ENCODE peak calls at places on chromosomes 2 and 18, in four cellular contexts. One of them, this sample, is unnamed.

GRCh38 chr18:39602112-39602511 is 2036.5 kb upstream of the CELF4 start:
- DNase-seq in hepatocyte: no peak
- DNase-seq in neural progenitor cell: peak
- DNase-seq in HCT116: no peak
- DNase-seq in this sample: no peak

GRCh38 chr2:150135223-150135883 is 352.1 kb downstream of the RND3 start:
- DNase-seq in hepatocyte: peak
- DNase-seq in neural progenitor cell: no peak
- DNase-seq in HCT116: no peak
- DNase-seq in this sample: peak

GRCh38 chr18:13641551-13642439 is 84.6 kb downstream of the FAM210A start:
- DNase-seq in hepatocyte: peak
- DNase-seq in neural progenitor cell: no peak
- DNase-seq in HCT116: no peak
- DNase-seq in this sample: no peak

GRCh38 chr2:11371099-11371937 is 26.9 kb upstream of the ROCK2 start:
- DNase-seq in hepatocyte: no peak
- DNase-seq in neural progenitor cell: no peak
- DNase-seq in HCT116: no peak
- DNase-seq in this sample: peak

GRCh38 chr2:69375494-69376353 is 11.3 kb downstream of the GFPT1 start:
- DNase-seq in hepatocyte: peak
- DNase-seq in neural progenitor cell: peak
- DNase-seq in HCT116: peak
- DNase-seq in this sample: peak

GRCh38 chr18:73479472-73479871 is 611.7 kb upstream of the NETO1 start:
- DNase-seq in hepatocyte: no peak
- DNase-seq in neural progenitor cell: no peak
- DNase-seq in HCT116: no peak
- DNase-seq in this sample: peak

GRCh38 chr2:166376488-166376828 is 714 bp upstream of the SCN9A start:
- DNase-seq in hepatocyte: no peak
- DNase-seq in neural progenitor cell: no peak
- DNase-seq in HCT116: no peak
- DNase-seq in this sample: no peak

GRCh38 chr2:140383781-140384180 is 1603.6 kb upstream of the NXPH2 start:
- DNase-seq in hepatocyte: no peak
- DNase-seq in neural progenitor cell: no peak
- DNase-seq in HCT116: no peak
- DNase-seq in this sample: no peak

GRCh38 chr2:18834341-18834740 is 245.0 kb upstream of the NT5C1B start:
- DNase-seq in hepatocyte: no peak
- DNase-seq in neural progenitor cell: no peak
- DNase-seq in HCT116: no peak
- DNase-seq in this sample: peak

GRCh38 chr2:145091011-145091744 is 571.3 kb upstream of the ZEB2 start:
- DNase-seq in hepatocyte: no peak
- DNase-seq in neural progenitor cell: no peak
- DNase-seq in HCT116: no peak
- DNase-seq in this sample: peak

GRCh38 chr2:230816735-230817134 is 48.0 kb upstream of the ITM2C start:
- DNase-seq in hepatocyte: no peak
- DNase-seq in neural progenitor cell: no peak
- DNase-seq in HCT116: no peak
- DNase-seq in this sample: no peak

GRCh38 chr2:177573120-177573519 is 180.5 kb downstream of the AGPS start:
- DNase-seq in hepatocyte: no peak
- DNase-seq in neural progenitor cell: no peak
- DNase-seq in HCT116: no peak
- DNase-seq in this sample: peak

GRCh38 chr2:164745012-164745797 is 96.4 kb downstream of the COBLL1 start:
- DNase-seq in hepatocyte: no peak
- DNase-seq in neural progenitor cell: no peak
- DNase-seq in HCT116: no peak
- DNase-seq in this sample: peak

GRCh38 chr18:74356959-74357358 is 41.3 kb downstream of the C18orf63 start:
- DNase-seq in hepatocyte: no peak
- DNase-seq in neural progenitor cell: no peak
- DNase-seq in HCT116: no peak
- DNase-seq in this sample: no peak

GRCh38 chr2:207239754-207240494 is 74.2 kb upstream of the KLF7 start:
- DNase-seq in hepatocyte: no peak
- DNase-seq in neural progenitor cell: no peak
- DNase-seq in HCT116: no peak
- DNase-seq in this sample: peak

GRCh38 chr2:1936411-1936980 is 192.2 kb upstream of the PXDN start:
- DNase-seq in hepatocyte: no peak
- DNase-seq in neural progenitor cell: no peak
- DNase-seq in HCT116: no peak
- DNase-seq in this sample: no peak

GRCh38 chr2:213284105-213285090 is at the start of gene SPAG16:
- DNase-seq in hepatocyte: peak
- DNase-seq in neural progenitor cell: peak
- DNase-seq in HCT116: no peak
- DNase-seq in this sample: peak

GRCh38 chr18:35497006-35497333 is 790 bp downstream of the INO80C start:
- DNase-seq in hepatocyte: peak
- DNase-seq in neural progenitor cell: no peak
- DNase-seq in HCT116: no peak
- DNase-seq in this sample: peak

GRCh38 chr18:43592268-43592667 is 315.0 kb upstream of the SYT4 start:
- DNase-seq in hepatocyte: no peak
- DNase-seq in neural progenitor cell: no peak
- DNase-seq in HCT116: no peak
- DNase-seq in this sample: no peak

GRCh38 chr2:119040730-119041129 is 98.7 kb downstream of the MARCO start:
- DNase-seq in hepatocyte: no peak
- DNase-seq in neural progenitor cell: no peak
- DNase-seq in HCT116: no peak
- DNase-seq in this sample: no peak

GRCh38 chr2:234640657-234641056 is 143.8 kb upstream of the ARL4C start:
- DNase-seq in hepatocyte: no peak
- DNase-seq in neural progenitor cell: no peak
- DNase-seq in HCT116: no peak
- DNase-seq in this sample: peak

GRCh38 chr2:20597868-20598183 is 53.1 kb downstream of the HS1BP3 start:
- DNase-seq in hepatocyte: no peak
- DNase-seq in neural progenitor cell: no peak
- DNase-seq in HCT116: no peak
- DNase-seq in this sample: no peak

GRCh38 chr2:39469807-39470206 is 32.7 kb upstream of the MAP4K3 start:
- DNase-seq in hepatocyte: peak
- DNase-seq in neural progenitor cell: peak
- DNase-seq in HCT116: no peak
- DNase-seq in this sample: peak

GRCh38 chr2:217828336-217828735 is 174.5 kb downstream of the TNS1 start:
- DNase-seq in hepatocyte: no peak
- DNase-seq in neural progenitor cell: no peak
- DNase-seq in HCT116: no peak
- DNase-seq in this sample: no peak

GRCh38 chr2:188986839-188987238 is 12.7 kb downstream of the COL3A1 start:
- DNase-seq in hepatocyte: no peak
- DNase-seq in neural progenitor cell: no peak
- DNase-seq in HCT116: no peak
- DNase-seq in this sample: peak

GRCh38 chr2:96533292-96534073 is 3.1 kb upstream of the ARID5A start:
- DNase-seq in hepatocyte: no peak
- DNase-seq in neural progenitor cell: no peak
- DNase-seq in HCT116: no peak
- DNase-seq in this sample: peak

DNA sequence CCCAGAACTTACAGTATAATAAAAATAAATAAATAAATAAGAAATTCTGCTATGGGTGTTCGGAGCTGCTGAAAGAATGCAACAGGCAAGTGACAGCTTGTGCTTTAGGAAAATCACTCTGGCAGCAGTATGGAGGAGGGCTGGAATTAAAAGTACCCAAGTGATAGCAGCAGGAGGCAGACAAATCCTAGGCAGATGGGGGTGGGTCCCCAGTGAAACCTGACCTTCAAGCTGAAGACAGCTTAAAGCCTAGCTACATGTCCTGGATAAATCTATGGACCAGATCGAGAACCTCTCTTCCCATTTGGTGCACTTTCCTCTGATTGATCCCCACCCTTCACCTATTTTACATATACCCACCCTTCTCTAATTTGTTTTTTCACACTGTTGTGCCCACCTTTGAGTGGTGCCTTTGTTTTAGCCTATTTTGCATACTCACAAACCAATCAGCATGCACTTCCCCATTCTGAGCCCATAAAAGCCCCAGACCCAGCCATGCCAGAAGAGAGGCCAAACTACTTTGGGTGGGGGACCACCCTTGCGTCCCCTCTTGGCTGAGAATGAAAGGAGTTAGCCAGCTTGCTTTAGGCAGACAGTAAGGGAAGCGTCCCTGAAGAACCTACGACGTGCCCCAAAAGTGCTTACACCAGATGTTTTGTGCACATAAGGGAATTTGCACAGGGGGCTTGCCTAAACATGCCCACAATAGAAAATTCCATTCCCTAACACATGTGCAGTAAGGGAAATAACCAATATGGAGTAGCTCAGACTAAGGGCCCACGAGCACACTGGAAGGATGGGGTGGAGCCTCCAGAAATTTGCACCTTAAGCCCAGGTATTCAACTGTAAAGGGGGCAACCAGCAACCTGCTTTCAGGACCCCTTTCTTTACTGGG is 3.0 kb downstream of the METTL8 start:
- DNase-seq in hepatocyte: no peak
- DNase-seq in neural progenitor cell: no peak
- DNase-seq in HCT116: no peak
- DNase-seq in this sample: no peak
- TF ChIP-seq EZH2phosphoT487 in hepatocyte: no peak
- TF ChIP-seq EZH2phosphoT487 in neural progenitor cell: no peak
- TF ChIP-seq EZH2phosphoT487 in HCT116: no peak
- TF ChIP-seq EZH2phosphoT487 in this sample: no peak

GRCh38 chr2:32611366-32611765 is 16.5 kb upstream of the TTC27 start:
- DNase-seq in hepatocyte: peak
- DNase-seq in neural progenitor cell: no peak
- DNase-seq in HCT116: no peak
- DNase-seq in this sample: no peak
- H3K27ac ChIP-seq in hepatocyte: no peak
- H3K27ac ChIP-seq in neural progenitor cell: no peak
- H3K27ac ChIP-seq in HCT116: no peak
- H3K27ac ChIP-seq in this sample: no peak

GRCh38 chr2:237743561-237744269 is 54.9 kb upstream of the RBM44 start:
- DNase-seq in hepatocyte: no peak
- DNase-seq in neural progenitor cell: no peak
- DNase-seq in HCT116: no peak
- DNase-seq in this sample: peak
- H3K4me2 ChIP-seq in hepatocyte: no peak
- H3K4me2 ChIP-seq in neural progenitor cell: no peak
- H3K4me2 ChIP-seq in HCT116: no peak
- H3K4me2 ChIP-seq in this sample: peak

GRCh38 chr2:205280630-205281225 is 401.6 kb upstream of the NRP2 start:
- DNase-seq in hepatocyte: no peak
- DNase-seq in neural progenitor cell: no peak
- DNase-seq in HCT116: no peak
- DNase-seq in this sample: no peak
- TF ChIP-seq EZH2phosphoT487 in hepatocyte: no peak
- TF ChIP-seq EZH2phosphoT487 in neural progenitor cell: no peak
- TF ChIP-seq EZH2phosphoT487 in HCT116: no peak
- TF ChIP-seq EZH2phosphoT487 in this sample: no peak

GRCh38 chr18:2970344-2970743 is 42.6 kb downstream of the LPIN2 start:
- DNase-seq in hepatocyte: no peak
- DNase-seq in neural progenitor cell: no peak
- DNase-seq in HCT116: no peak
- DNase-seq in this sample: no peak

GRCh38 chr18:2967820-2968219 is 45.1 kb downstream of the LPIN2 start:
- DNase-seq in hepatocyte: no peak
- DNase-seq in neural progenitor cell: no peak
- DNase-seq in HCT116: no peak
- DNase-seq in this sample: no peak

GRCh38 chr18:2968559-2968958 is 44.4 kb downstream of the LPIN2 start:
- DNase-seq in hepatocyte: no peak
- DNase-seq in neural progenitor cell: no peak
- DNase-seq in HCT116: no peak
- DNase-seq in this sample: no peak

GRCh38 chr18:2970762-2971659 is 41.9 kb downstream of the LPIN2 start:
- DNase-seq in hepatocyte: no peak
- DNase-seq in neural progenitor cell: no peak
- DNase-seq in HCT116: no peak
- DNase-seq in this sample: no peak

DNA sequence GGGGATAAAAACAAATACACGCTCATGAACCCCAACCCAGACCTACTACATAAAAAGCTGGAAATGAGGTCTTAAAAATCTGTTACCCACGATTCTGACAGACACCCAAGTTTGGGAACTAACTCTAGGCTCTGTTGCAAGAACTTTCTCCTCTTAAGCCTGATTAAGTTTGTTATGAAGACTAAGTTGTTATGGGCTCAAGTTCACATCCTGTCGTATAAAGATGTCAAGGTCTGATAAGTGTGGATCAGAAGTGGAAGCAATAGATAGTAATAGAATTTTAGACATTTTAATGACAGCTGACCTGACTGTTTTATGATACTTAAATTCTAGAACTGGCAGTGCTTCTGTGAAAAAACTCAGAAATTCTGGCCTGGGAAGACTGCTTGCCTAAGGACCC is 43.2 kb downstream of the LPIN2 start:
- DNase-seq in hepatocyte: no peak
- DNase-seq in neural progenitor cell: no peak
- DNase-seq in HCT116: no peak
- DNase-seq in this sample: no peak
- H3K27ac ChIP-seq in hepatocyte: no peak
- H3K27ac ChIP-seq in neural progenitor cell: no peak
- H3K27ac ChIP-seq in HCT116: no peak
- H3K27ac ChIP-seq in this sample: no peak

DNA sequence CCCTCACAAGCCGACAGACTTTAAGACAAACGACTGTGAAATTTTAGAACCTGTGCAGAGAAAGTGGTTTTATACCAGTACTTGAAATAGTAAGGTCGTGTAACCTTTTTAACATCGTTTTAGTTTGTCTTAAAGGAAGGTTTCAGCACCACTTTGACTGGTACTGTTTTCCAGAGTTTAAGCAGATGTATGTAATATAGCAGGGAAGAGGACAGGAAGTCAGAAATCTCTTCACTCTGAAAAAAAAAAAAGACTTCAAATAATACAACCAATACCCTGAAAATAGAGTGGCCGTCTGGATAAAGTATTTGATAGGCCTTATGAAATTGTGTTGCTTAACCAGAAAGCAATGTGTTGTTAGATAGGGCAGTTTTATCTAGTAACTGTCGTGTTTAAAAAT is 1.5 kb downstream of the SPATS2L start:
- DNase-seq in hepatocyte: no peak
- DNase-seq in neural progenitor cell: no peak
- DNase-seq in HCT116: no peak
- DNase-seq in this sample: peak
- H3K4me2 ChIP-seq in hepatocyte: peak
- H3K4me2 ChIP-seq in neural progenitor cell: peak
- H3K4me2 ChIP-seq in HCT116: peak
- H3K4me2 ChIP-seq in this sample: peak

This sample was measured in GM23248.